ENCODE peak calls at places on chromosomes 16 and 17, in eight cellular contexts. V is cardiac fibroblast, Y is mesendoderm, F is lower leg skin, G is NCI-H1048, P is esophagus squamous epithelium, H is fibroblast of pulmonary artery, M is neuronal stem cell. S is an unnamed sample.

GRCh38 chr17:66684716-66685115 is 150.2 kb upstream of the CACNG5 start:
- DNase-seq in F (no peak), Y (no peak), G (no peak), H (no peak), P (no peak), M (no peak), V (no peak), S (no peak)

GRCh38 chr17:2034806-2035548 is 5.0 kb downstream of the DPH1 start:
- DNase-seq in M (no peak), V (peak; percentile 84), F (no peak), H (peak; percentile 37), Y (peak; percentile 13), G (no peak), P (no peak), S (no peak)

GRCh38 chr17:43782903-43783462 is 2.7 kb downstream of the CFAP97D1 start:
- DNase-seq in Y (no peak), G (no peak), H (no peak), P (no peak), V (no peak), M (no peak), F (no peak), S (no peak)

GRCh38 chr16:74556375-74556922 is 50.5 kb downstream of the GLG1 start:
- DNase-seq in F (no peak), P (no peak), V (no peak), G (no peak), Y (peak; percentile 65), H (peak; percentile 25), M (no peak), S (no peak)

GRCh38 chr17:74118504-74118903 is 85.0 kb upstream of the RPL38 start:
- DNase-seq in F (no peak), M (peak; percentile 41), H (no peak), G (no peak), Y (peak; percentile 97), P (no peak), V (no peak), S (no peak)

GRCh38 chr16:66899945-66900688 is 18.6 kb downstream of the CDH16 start:
- DNase-seq in V (peak; percentile 80), Y (peak; percentile 85), P (no peak), H (peak; percentile 78), M (no peak), F (peak; percentile 56), G (no peak), S (peak; percentile 85)

GRCh38 chr17:75722076-75722475 is 817 bp downstream of the ITGB4 start:
- DNase-seq in V (no peak), P (no peak), Y (no peak), G (no peak), M (no peak), H (no peak), F (no peak), S (no peak)

GRCh38 chr16:68416057-68417046 is 32.0 kb downstream of the SMPD3 start:
- DNase-seq in H (no peak), F (no peak), V (no peak), P (no peak), M (no peak), Y (no peak), G (no peak), S (no peak)